ENCODE peak calls at places on chromosomes 16 and 17, in ten cellular contexts. One of them, this sample, is unnamed.

GRCh38 chr16:85767569-85767968 is 16.7 kb upstream of the C16orf74 start:
- DNase-seq in ovary: no peak
- DNase-seq in H7: no peak
- DNase-seq in CD4-positive, CD25-positive, alpha-beta regulatory T cell: no peak
- DNase-seq in fibroblast of lung: peak; percentile 86
- DNase-seq in heart left ventricle: no peak
- DNase-seq in CD4-positive, alpha-beta T cell: no peak
- DNase-seq in effector memory CD4-positive, alpha-beta T cell: no peak
- DNase-seq in uterus: no peak
- DNase-seq in tibial artery: no peak
- DNase-seq in this sample: no peak

GRCh38 chr17:46972346-46972745 is 6.7 kb downstream of the RPRML start:
- DNase-seq in CD4-positive, alpha-beta T cell: no peak
- DNase-seq in uterus: no peak
- DNase-seq in ovary: no peak
- DNase-seq in heart left ventricle: no peak
- DNase-seq in fibroblast of lung: no peak
- DNase-seq in H7: no peak
- DNase-seq in CD4-positive, CD25-positive, alpha-beta regulatory T cell: no peak
- DNase-seq in effector memory CD4-positive, alpha-beta T cell: no peak
- DNase-seq in tibial artery: no peak
- DNase-seq in this sample: peak; percentile 89

GRCh38 chr16:74936902-74937560 is 47.9 kb downstream of the WDR59 start:
- DNase-seq in fibroblast of lung: peak; percentile 70
- DNase-seq in heart left ventricle: no peak
- DNase-seq in ovary: no peak
- DNase-seq in uterus: no peak
- DNase-seq in effector memory CD4-positive, alpha-beta T cell: no peak
- DNase-seq in H7: no peak
- DNase-seq in CD4-positive, CD25-positive, alpha-beta regulatory T cell: no peak
- DNase-seq in CD4-positive, alpha-beta T cell: no peak
- DNase-seq in tibial artery: no peak
- DNase-seq in this sample: no peak

GRCh38 chr17:801660-802059 is 19.5 kb downstream of the MRM3 start:
- DNase-seq in tibial artery: no peak
- DNase-seq in ovary: no peak
- DNase-seq in uterus: no peak
- DNase-seq in CD4-positive, alpha-beta T cell: no peak
- DNase-seq in CD4-positive, CD25-positive, alpha-beta regulatory T cell: no peak
- DNase-seq in fibroblast of lung: peak; percentile 62
- DNase-seq in heart left ventricle: no peak
- DNase-seq in effector memory CD4-positive, alpha-beta T cell: no peak
- DNase-seq in H7: no peak
- DNase-seq in this sample: no peak

GRCh38 chr17:81590121-81590520 is 38.0 kb upstream of the FAAP100 start:
- DNase-seq in heart left ventricle: no peak
- DNase-seq in ovary: no peak
- DNase-seq in uterus: no peak
- DNase-seq in CD4-positive, alpha-beta T cell: no peak
- DNase-seq in fibroblast of lung: no peak
- DNase-seq in H7: no peak
- DNase-seq in tibial artery: no peak
- DNase-seq in effector memory CD4-positive, alpha-beta T cell: no peak
- DNase-seq in CD4-positive, CD25-positive, alpha-beta regulatory T cell: no peak
- DNase-seq in this sample: no peak

GRCh38 chr17:34248807-34249496 is 6.1 kb upstream of the CCL2 start:
- DNase-seq in H7: no peak
- DNase-seq in tibial artery: no peak
- DNase-seq in fibroblast of lung: no peak
- DNase-seq in CD4-positive, CD25-positive, alpha-beta regulatory T cell: no peak
- DNase-seq in uterus: no peak
- DNase-seq in effector memory CD4-positive, alpha-beta T cell: no peak
- DNase-seq in ovary: no peak
- DNase-seq in heart left ventricle: no peak
- DNase-seq in CD4-positive, alpha-beta T cell: no peak
- DNase-seq in this sample: no peak

GRCh38 chr17:41863074-41863843 is 2.0 kb downstream of the KLHL11 start:
- DNase-seq in tibial artery: no peak
- DNase-seq in effector memory CD4-positive, alpha-beta T cell: no peak
- DNase-seq in CD4-positive, CD25-positive, alpha-beta regulatory T cell: peak; percentile 30
- DNase-seq in uterus: no peak
- DNase-seq in H7: peak; percentile 60
- DNase-seq in fibroblast of lung: no peak
- DNase-seq in heart left ventricle: no peak
- DNase-seq in ovary: no peak
- DNase-seq in CD4-positive, alpha-beta T cell: peak; percentile 3
- DNase-seq in this sample: no peak

GRCh38 chr17:20074001-20074400 is 64.8 kb downstream of the SPECC1 start:
- DNase-seq in CD4-positive, alpha-beta T cell: no peak
- DNase-seq in tibial artery: no peak
- DNase-seq in heart left ventricle: no peak
- DNase-seq in effector memory CD4-positive, alpha-beta T cell: no peak
- DNase-seq in CD4-positive, CD25-positive, alpha-beta regulatory T cell: no peak
- DNase-seq in H7: no peak
- DNase-seq in fibroblast of lung: no peak
- DNase-seq in ovary: no peak
- DNase-seq in uterus: no peak
- DNase-seq in this sample: no peak

GRCh38 chr17:59093702-59094231 is 12.9 kb downstream of the TRIM37 start:
- DNase-seq in ovary: no peak
- DNase-seq in uterus: peak; percentile 50
- DNase-seq in effector memory CD4-positive, alpha-beta T cell: no peak
- DNase-seq in CD4-positive, CD25-positive, alpha-beta regulatory T cell: no peak
- DNase-seq in fibroblast of lung: peak; percentile 92
- DNase-seq in H7: no peak
- DNase-seq in CD4-positive, alpha-beta T cell: no peak
- DNase-seq in tibial artery: peak; percentile 46
- DNase-seq in heart left ventricle: no peak
- DNase-seq in this sample: no peak

DNA sequence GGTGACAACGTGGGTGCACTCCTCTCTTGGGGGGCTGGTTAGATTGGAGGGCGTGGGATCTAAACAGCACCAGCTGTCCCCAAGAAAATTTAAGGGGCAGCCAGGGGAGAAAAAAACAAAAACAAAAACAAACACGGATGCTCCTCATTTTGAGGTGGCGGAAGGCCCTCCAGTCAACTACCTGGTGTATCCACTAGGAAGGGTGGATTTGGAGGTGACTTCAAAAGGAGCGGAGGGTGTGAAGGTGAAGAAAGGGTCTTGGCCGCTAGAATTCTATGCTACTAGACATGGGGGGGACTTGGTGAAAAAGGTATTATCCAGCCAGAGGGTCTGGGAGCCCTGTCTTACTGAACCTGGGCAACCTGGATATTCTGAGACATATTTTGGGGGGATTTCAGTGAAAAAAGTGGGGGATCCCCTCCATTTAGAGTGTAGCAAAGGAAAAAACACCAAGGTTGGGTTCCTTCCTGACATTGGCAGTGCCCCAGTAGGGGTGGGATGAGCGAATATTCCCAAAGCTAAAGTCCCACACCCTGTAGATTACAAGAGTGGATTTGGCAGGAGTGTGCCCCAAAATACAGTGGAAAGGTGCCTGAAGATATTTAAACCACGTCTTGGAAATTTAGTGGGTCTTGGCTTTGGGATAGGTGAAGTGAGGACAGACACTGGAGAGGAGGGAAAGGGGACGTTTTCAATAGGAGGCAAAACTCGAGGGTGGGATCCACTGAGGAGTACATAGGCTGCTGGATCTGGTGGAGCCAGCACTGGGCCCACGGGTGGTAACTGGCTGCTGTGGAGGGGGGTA is 454 bp upstream of the FGF11 start:
- DNase-seq in H7: no peak
- DNase-seq in CD4-positive, alpha-beta T cell: no peak
- DNase-seq in fibroblast of lung: no peak
- DNase-seq in CD4-positive, CD25-positive, alpha-beta regulatory T cell: no peak
- DNase-seq in ovary: no peak
- DNase-seq in heart left ventricle: no peak
- DNase-seq in uterus: no peak
- DNase-seq in effector memory CD4-positive, alpha-beta T cell: no peak
- DNase-seq in tibial artery: no peak
- DNase-seq in this sample: no peak
- H3K27me3 ChIP-seq in H7: peaks cover 44% of the 10 kb centered on the region
- H3K27me3 ChIP-seq in CD4-positive, alpha-beta T cell: peaks cover 55% of the 10 kb centered on the region
- H3K27me3 ChIP-seq in fibroblast of lung: peaks cover 25% of the 10 kb centered on the region
- H3K27me3 ChIP-seq in CD4-positive, CD25-positive, alpha-beta regulatory T cell: peaks cover 23% of the 10 kb centered on the region
- H3K27me3 ChIP-seq in ovary: no peaks in the 10 kb centered on the region
- H3K27me3 ChIP-seq in heart left ventricle: peaks cover 12% of the 10 kb centered on the region
- H3K27me3 ChIP-seq in uterus: peaks cover 23% of the 10 kb centered on the region
- H3K27me3 ChIP-seq in effector memory CD4-positive, alpha-beta T cell: peaks cover 31% of the 10 kb centered on the region
- H3K27me3 ChIP-seq in tibial artery: peaks cover 3% of the 10 kb centered on the region
- H3K27me3 ChIP-seq in this sample: no peaks in the 10 kb centered on the region

DNA sequence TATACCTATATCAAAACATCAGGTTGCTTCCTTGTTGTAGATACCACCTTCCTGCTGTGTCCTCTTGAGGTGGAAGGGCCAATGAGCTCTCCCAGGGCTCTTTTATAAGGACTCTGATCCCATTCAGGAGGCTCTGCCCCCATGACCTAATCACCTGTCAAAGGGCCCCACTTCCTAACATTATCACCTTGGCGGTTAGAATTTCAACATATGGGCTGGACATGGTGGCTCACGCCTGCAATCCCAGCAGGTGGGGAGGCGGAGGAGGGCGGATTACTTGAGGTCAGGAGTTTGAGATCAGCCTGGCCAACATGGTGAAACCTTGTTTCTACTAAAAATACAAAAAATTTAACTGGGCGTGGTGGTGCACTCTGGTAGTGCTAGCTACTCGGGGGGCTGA is 86.4 kb downstream of the HAPSTR1 start:
- DNase-seq in fibroblast of lung: no peak
- DNase-seq in ovary: no peak
- DNase-seq in CD4-positive, CD25-positive, alpha-beta regulatory T cell: no peak
- DNase-seq in heart left ventricle: no peak
- DNase-seq in effector memory CD4-positive, alpha-beta T cell: no peak
- DNase-seq in CD4-positive, alpha-beta T cell: no peak
- DNase-seq in uterus: no peak
- DNase-seq in tibial artery: no peak
- DNase-seq in H7: no peak
- DNase-seq in this sample: no peak
- H3K27me3 ChIP-seq in fibroblast of lung: no peaks in the 10 kb centered on the region
- H3K27me3 ChIP-seq in ovary: no peaks in the 10 kb centered on the region
- H3K27me3 ChIP-seq in CD4-positive, CD25-positive, alpha-beta regulatory T cell: no peaks in the 10 kb centered on the region
- H3K27me3 ChIP-seq in heart left ventricle: no peaks in the 10 kb centered on the region
- H3K27me3 ChIP-seq in effector memory CD4-positive, alpha-beta T cell: no peaks in the 10 kb centered on the region
- H3K27me3 ChIP-seq in CD4-positive, alpha-beta T cell: no peaks in the 10 kb centered on the region
- H3K27me3 ChIP-seq in uterus: no peaks in the 10 kb centered on the region
- H3K27me3 ChIP-seq in tibial artery: no peaks in the 10 kb centered on the region
- H3K27me3 ChIP-seq in H7: no peaks in the 10 kb centered on the region
- H3K27me3 ChIP-seq in this sample: no peaks in the 10 kb centered on the region

DNA sequence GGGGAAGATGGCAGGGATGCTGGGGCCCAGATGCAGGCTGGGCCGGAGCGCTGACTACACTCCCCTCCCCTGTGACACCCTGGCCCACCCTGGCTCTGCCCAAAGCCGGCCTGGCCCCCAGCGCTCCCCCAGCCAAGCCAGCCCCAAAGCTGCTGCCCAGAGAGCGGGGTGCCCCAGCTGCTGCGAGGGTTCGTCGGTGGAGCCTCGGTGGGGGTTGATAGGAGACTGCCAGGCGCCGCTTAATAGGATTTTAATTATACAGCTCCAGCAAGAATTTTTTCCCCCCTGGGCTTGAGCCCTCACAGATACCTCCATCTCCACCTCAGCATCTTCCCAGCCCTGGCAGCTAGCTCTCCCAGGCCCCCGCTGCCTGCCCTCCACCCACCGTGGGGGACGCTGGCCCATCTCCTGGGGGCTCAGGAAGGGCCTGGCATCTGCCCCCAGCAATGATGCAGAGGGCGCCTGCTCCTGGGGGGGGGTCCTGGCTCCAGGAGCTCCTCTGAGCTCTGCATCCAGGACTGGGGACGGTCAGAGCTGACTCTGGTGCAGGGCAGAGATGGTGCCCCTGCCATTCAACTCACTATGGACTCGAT is 36.8 kb upstream of the DLX4 start:
- DNase-seq in uterus: no peak
- DNase-seq in ovary: no peak
- DNase-seq in tibial artery: no peak
- DNase-seq in CD4-positive, alpha-beta T cell: no peak
- DNase-seq in H7: no peak
- DNase-seq in heart left ventricle: no peak
- DNase-seq in fibroblast of lung: no peak
- DNase-seq in CD4-positive, CD25-positive, alpha-beta regulatory T cell: no peak
- DNase-seq in effector memory CD4-positive, alpha-beta T cell: no peak
- DNase-seq in this sample: no peak
- H3K27me3 ChIP-seq in uterus: no peaks in the 10 kb centered on the region
- H3K27me3 ChIP-seq in ovary: no peaks in the 10 kb centered on the region
- H3K27me3 ChIP-seq in tibial artery: no peaks in the 10 kb centered on the region
- H3K27me3 ChIP-seq in CD4-positive, alpha-beta T cell: peaks cover 20% of the 10 kb centered on the region
- H3K27me3 ChIP-seq in H7: no peaks in the 10 kb centered on the region
- H3K27me3 ChIP-seq in heart left ventricle: peaks cover 1% of the 10 kb centered on the region
- H3K27me3 ChIP-seq in fibroblast of lung: peaks cover 19% of the 10 kb centered on the region
- H3K27me3 ChIP-seq in CD4-positive, CD25-positive, alpha-beta regulatory T cell: no peaks in the 10 kb centered on the region
- H3K27me3 ChIP-seq in effector memory CD4-positive, alpha-beta T cell: peaks cover 3% of the 10 kb centered on the region
- H3K27me3 ChIP-seq in this sample: peaks cover 12% of the 10 kb centered on the region

GRCh38 chr17:39631403-39631802 is 4.7 kb downstream of the PPP1R1B start:
- DNase-seq in effector memory CD4-positive, alpha-beta T cell: no peak
- DNase-seq in CD4-positive, CD25-positive, alpha-beta regulatory T cell: no peak
- DNase-seq in ovary: no peak
- DNase-seq in uterus: no peak
- DNase-seq in fibroblast of lung: no peak
- DNase-seq in H7: peak; percentile 87
- DNase-seq in tibial artery: no peak
- DNase-seq in CD4-positive, alpha-beta T cell: no peak
- DNase-seq in heart left ventricle: no peak
- DNase-seq in this sample: peak; percentile 83

GRCh38 chr17:39628655-39629493 is 2.1 kb downstream of the PPP1R1B start:
- DNase-seq in fibroblast of lung: no peak
- DNase-seq in effector memory CD4-positive, alpha-beta T cell: no peak
- DNase-seq in heart left ventricle: no peak
- DNase-seq in ovary: no peak
- DNase-seq in CD4-positive, alpha-beta T cell: no peak
- DNase-seq in CD4-positive, CD25-positive, alpha-beta regulatory T cell: no peak
- DNase-seq in uterus: no peak
- DNase-seq in H7: peak; percentile 58
- DNase-seq in tibial artery: no peak
- DNase-seq in this sample: peak; percentile 71

GRCh38 chr17:39629494-39629880 is 2.7 kb downstream of the PPP1R1B start:
- DNase-seq in H7: no peak
- DNase-seq in uterus: no peak
- DNase-seq in heart left ventricle: no peak
- DNase-seq in fibroblast of lung: no peak
- DNase-seq in ovary: no peak
- DNase-seq in CD4-positive, alpha-beta T cell: no peak
- DNase-seq in tibial artery: no peak
- DNase-seq in CD4-positive, CD25-positive, alpha-beta regulatory T cell: no peak
- DNase-seq in effector memory CD4-positive, alpha-beta T cell: no peak
- DNase-seq in this sample: no peak

GRCh38 chr17:39627717-39628516 is 1.2 kb downstream of the PPP1R1B start:
- DNase-seq in heart left ventricle: no peak
- DNase-seq in uterus: no peak
- DNase-seq in H7: peak; percentile 80
- DNase-seq in ovary: no peak
- DNase-seq in tibial artery: no peak
- DNase-seq in CD4-positive, alpha-beta T cell: no peak
- DNase-seq in CD4-positive, CD25-positive, alpha-beta regulatory T cell: no peak
- DNase-seq in fibroblast of lung: no peak
- DNase-seq in effector memory CD4-positive, alpha-beta T cell: no peak
- DNase-seq in this sample: no peak

DNA sequence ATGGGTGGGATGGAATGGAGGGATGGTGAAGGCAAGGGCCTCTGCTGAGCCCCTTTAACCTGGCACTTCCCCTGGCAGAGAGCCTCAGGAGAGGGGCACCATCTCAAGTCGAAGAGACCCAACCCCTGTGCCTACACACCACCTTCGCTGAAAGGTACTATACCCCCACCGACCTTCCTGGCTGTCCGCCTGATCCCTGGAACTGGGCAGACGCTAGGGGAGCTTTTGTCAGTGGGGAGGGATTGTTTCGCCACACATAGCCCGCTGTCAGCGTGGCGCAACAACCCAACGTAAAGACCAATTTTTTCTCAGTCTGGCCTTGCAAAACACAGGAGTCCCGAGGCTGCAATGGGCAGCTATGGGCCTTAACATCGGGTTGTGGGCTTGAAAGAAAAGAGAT is 3.1 kb downstream of the PPP1R1B start:
- DNase-seq in uterus: no peak
- DNase-seq in fibroblast of lung: no peak
- DNase-seq in tibial artery: no peak
- DNase-seq in CD4-positive, alpha-beta T cell: no peak
- DNase-seq in H7: no peak
- DNase-seq in CD4-positive, CD25-positive, alpha-beta regulatory T cell: no peak
- DNase-seq in ovary: no peak
- DNase-seq in effector memory CD4-positive, alpha-beta T cell: no peak
- DNase-seq in heart left ventricle: no peak
- DNase-seq in this sample: no peak
- H3K27me3 ChIP-seq in uterus: peaks cover 22% of the 10 kb centered on the region
- H3K27me3 ChIP-seq in fibroblast of lung: peaks cover 52% of the 10 kb centered on the region
- H3K27me3 ChIP-seq in tibial artery: peaks cover 15% of the 10 kb centered on the region
- H3K27me3 ChIP-seq in CD4-positive, alpha-beta T cell: peaks cover 30% of the 10 kb centered on the region
- H3K27me3 ChIP-seq in H7: peaks cover 40% of the 10 kb centered on the region
- H3K27me3 ChIP-seq in CD4-positive, CD25-positive, alpha-beta regulatory T cell: peaks cover 11% of the 10 kb centered on the region
- H3K27me3 ChIP-seq in ovary: no peaks in the 10 kb centered on the region
- H3K27me3 ChIP-seq in effector memory CD4-positive, alpha-beta T cell: peaks cover 27% of the 10 kb centered on the region
- H3K27me3 ChIP-seq in heart left ventricle: peaks cover 27% of the 10 kb centered on the region
- H3K27me3 ChIP-seq in this sample: no peaks in the 10 kb centered on the region